ENCODE peak calls at places on chromosomes 5 and 9, in six cellular contexts. One of them, this sample, is unnamed.

GRCh38 chr5:139046551-139046950 is 151.6 kb downstream of the SIL1 start:
- DNase-seq in ACHN: no peak
- DNase-seq in H9: no peak
- DNase-seq in MG63: no peak
- DNase-seq in left ventricle myocardium superior: no peak
- DNase-seq in hypothalamus: no peak
- DNase-seq in this sample: no peak

GRCh38 chr9:88310310-88310980 is 77.8 kb upstream of the SPIN1 start:
- DNase-seq in ACHN: no peak
- DNase-seq in H9: peak
- DNase-seq in MG63: no peak
- DNase-seq in left ventricle myocardium superior: no peak
- DNase-seq in hypothalamus: no peak
- DNase-seq in this sample: no peak

GRCh38 chr5:34609951-34610431 is 46.1 kb upstream of the RAI14 start:
- DNase-seq in ACHN: peak
- DNase-seq in H9: no peak
- DNase-seq in MG63: peak
- DNase-seq in left ventricle myocardium superior: no peak
- DNase-seq in hypothalamus: no peak
- DNase-seq in this sample: no peak

GRCh38 chr9:37509536-37509935 is 23.8 kb downstream of the POLR1E start:
- DNase-seq in ACHN: no peak
- DNase-seq in H9: no peak
- DNase-seq in MG63: no peak
- DNase-seq in left ventricle myocardium superior: no peak
- DNase-seq in hypothalamus: no peak
- DNase-seq in this sample: no peak

GRCh38 chr9:9003184-9003583 is 1203.6 kb upstream of the DMAC1 start:
- DNase-seq in ACHN: peak
- DNase-seq in H9: no peak
- DNase-seq in MG63: no peak
- DNase-seq in left ventricle myocardium superior: no peak
- DNase-seq in hypothalamus: peak
- DNase-seq in this sample: no peak

GRCh38 chr9:131747352-131747751 is 7.5 kb upstream of the RAPGEF1 start:
- DNase-seq in ACHN: peak
- DNase-seq in H9: no peak
- DNase-seq in MG63: no peak
- DNase-seq in left ventricle myocardium superior: no peak
- DNase-seq in hypothalamus: no peak
- DNase-seq in this sample: no peak

GRCh38 chr9:18437315-18438200 is 36.4 kb upstream of the ADAMTSL1 start:
- DNase-seq in ACHN: no peak
- DNase-seq in H9: no peak
- DNase-seq in MG63: peak
- DNase-seq in left ventricle myocardium superior: peak
- DNase-seq in hypothalamus: no peak
- DNase-seq in this sample: no peak

GRCh38 chr5:109987355-109987754 is 297.6 kb downstream of the MAN2A1 start:
- DNase-seq in ACHN: no peak
- DNase-seq in H9: no peak
- DNase-seq in MG63: no peak
- DNase-seq in left ventricle myocardium superior: no peak
- DNase-seq in hypothalamus: no peak
- DNase-seq in this sample: no peak

GRCh38 chr9:69719368-69719767 is 40.4 kb downstream of the PTAR1 start:
- DNase-seq in ACHN: no peak
- DNase-seq in H9: no peak
- DNase-seq in MG63: no peak
- DNase-seq in left ventricle myocardium superior: no peak
- DNase-seq in hypothalamus: no peak
- DNase-seq in this sample: no peak

GRCh38 chr9:124873664-124874063 is 11.7 kb downstream of the ARPC5L start:
- DNase-seq in ACHN: no peak
- DNase-seq in H9: no peak
- DNase-seq in MG63: no peak
- DNase-seq in left ventricle myocardium superior: no peak
- DNase-seq in hypothalamus: no peak
- DNase-seq in this sample: no peak

GRCh38 chr5:82364497-82364896 is 86.3 kb upstream of the RPS23 start:
- DNase-seq in ACHN: peak
- DNase-seq in H9: no peak
- DNase-seq in MG63: peak
- DNase-seq in left ventricle myocardium superior: no peak
- DNase-seq in hypothalamus: no peak
- DNase-seq in this sample: no peak

GRCh38 chr5:963673-964531 is 44.7 kb upstream of the NKD2 start:
- DNase-seq in ACHN: no peak
- DNase-seq in H9: no peak
- DNase-seq in MG63: peak
- DNase-seq in left ventricle myocardium superior: peak
- DNase-seq in hypothalamus: no peak
- DNase-seq in this sample: peak

GRCh38 chr5:93636850-93637249 is 53.8 kb downstream of the NR2F1 start:
- DNase-seq in ACHN: no peak
- DNase-seq in H9: no peak
- DNase-seq in MG63: no peak
- DNase-seq in left ventricle myocardium superior: no peak
- DNase-seq in hypothalamus: no peak
- DNase-seq in this sample: no peak

GRCh38 chr9:18707489-18708210 is 233.7 kb downstream of the ADAMTSL1 start:
- DNase-seq in ACHN: no peak
- DNase-seq in H9: no peak
- DNase-seq in MG63: no peak
- DNase-seq in left ventricle myocardium superior: no peak
- DNase-seq in hypothalamus: no peak
- DNase-seq in this sample: no peak

GRCh38 chr5:83540783-83541182 is 69.2 kb downstream of the VCAN start:
- DNase-seq in ACHN: no peak
- DNase-seq in H9: no peak
- DNase-seq in MG63: no peak
- DNase-seq in left ventricle myocardium superior: no peak
- DNase-seq in hypothalamus: no peak
- DNase-seq in this sample: no peak

GRCh38 chr9:8349369-8349768 is 549.8 kb upstream of the DMAC1 start:
- DNase-seq in ACHN: no peak
- DNase-seq in H9: no peak
- DNase-seq in MG63: no peak
- DNase-seq in left ventricle myocardium superior: no peak
- DNase-seq in hypothalamus: no peak
- DNase-seq in this sample: no peak

GRCh38 chr9:98375138-98375726 is 119.8 kb upstream of the TBC1D2 start:
- DNase-seq in ACHN: peak
- DNase-seq in H9: no peak
- DNase-seq in MG63: peak
- DNase-seq in left ventricle myocardium superior: no peak
- DNase-seq in hypothalamus: no peak
- DNase-seq in this sample: no peak